ENCODE peak calls at places on chromosome 1, in seven cellular contexts. One of them, this sample, is unnamed.

GRCh38 chr1:78665809-78666208 is 16.2 kb downstream of the IFI44 start:
- DNase-seq in lung: no peak
- DNase-seq in memory B cell: no peak
- DNase-seq in GM04503: no peak
- DNase-seq in MV-4-11: no peak
- DNase-seq in progenitor cell of endocrine pancreas: no peak
- DNase-seq in fibroblast of mammary gland: no peak
- DNase-seq in this sample: no peak

GRCh38 chr1:2535455-2535854 is 5.4 kb upstream of the HES5 start:
- DNase-seq in MV-4-11: no peak
- DNase-seq in memory B cell: no peak
- DNase-seq in progenitor cell of endocrine pancreas: no peak
- DNase-seq in GM04503: no peak
- DNase-seq in fibroblast of mammary gland: no peak
- DNase-seq in lung: no peak
- DNase-seq in this sample: no peak

GRCh38 chr1:219533280-219533679 is 79.6 kb downstream of the ZC3H11B start:
- DNase-seq in MV-4-11: no peak
- DNase-seq in lung: no peak
- DNase-seq in progenitor cell of endocrine pancreas: no peak
- DNase-seq in fibroblast of mammary gland: peak
- DNase-seq in GM04503: no peak
- DNase-seq in memory B cell: no peak
- DNase-seq in this sample: no peak

GRCh38 chr1:84834419-84835064 is 58.5 kb downstream of the LPAR3 start:
- DNase-seq in fibroblast of mammary gland: peak
- DNase-seq in GM04503: peak
- DNase-seq in progenitor cell of endocrine pancreas: no peak
- DNase-seq in memory B cell: no peak
- DNase-seq in MV-4-11: no peak
- DNase-seq in lung: no peak
- DNase-seq in this sample: no peak

GRCh38 chr1:11487196-11487751 is 8.3 kb downstream of the DISP3 start:
- DNase-seq in GM04503: no peak
- DNase-seq in lung: no peak
- DNase-seq in MV-4-11: no peak
- DNase-seq in progenitor cell of endocrine pancreas: no peak
- DNase-seq in fibroblast of mammary gland: no peak
- DNase-seq in memory B cell: no peak
- DNase-seq in this sample: no peak

GRCh38 chr1:12059722-12060464 is 3.2 kb upstream of the TNFRSF8 start:
- DNase-seq in memory B cell: no peak
- DNase-seq in MV-4-11: no peak
- DNase-seq in GM04503: no peak
- DNase-seq in lung: no peak
- DNase-seq in progenitor cell of endocrine pancreas: no peak
- DNase-seq in fibroblast of mammary gland: no peak
- DNase-seq in this sample: no peak

GRCh38 chr1:25818569-25818968 is 1.2 kb upstream of the MTFR1L start:
- DNase-seq in lung: no peak
- DNase-seq in memory B cell: no peak
- DNase-seq in GM04503: no peak
- DNase-seq in progenitor cell of endocrine pancreas: no peak
- DNase-seq in fibroblast of mammary gland: no peak
- DNase-seq in MV-4-11: no peak
- DNase-seq in this sample: no peak

GRCh38 chr1:114986286-114986685 is 43.3 kb upstream of the TSHB start:
- DNase-seq in GM04503: peak
- DNase-seq in memory B cell: no peak
- DNase-seq in lung: no peak
- DNase-seq in MV-4-11: no peak
- DNase-seq in progenitor cell of endocrine pancreas: no peak
- DNase-seq in fibroblast of mammary gland: peak
- DNase-seq in this sample: no peak

GRCh38 chr1:99657213-99658030 is 11.5 kb downstream of the PALMD start:
- DNase-seq in memory B cell: no peak
- DNase-seq in lung: no peak
- DNase-seq in fibroblast of mammary gland: no peak
- DNase-seq in progenitor cell of endocrine pancreas: no peak
- DNase-seq in MV-4-11: no peak
- DNase-seq in GM04503: no peak
- DNase-seq in this sample: no peak

This sample was measured in BE2C.